ENCODE peak calls at places on chromosomes 4 and X, in five cellular contexts. M, B, O, S and A are unnamed samples.

GRCh38 chr4:10380695-10381094 is 76.5 kb downstream of the ZNF518B start:
- DNase-seq in B (no peak), M (no peak), O (no peak), S (no peak), A (no peak)

GRCh38 chrX:102840871-102841705 is 96.0 kb upstream of the RAB40AL start:
- DNase-seq in O (peak; percentile 80), S (no peak), B (peak; percentile 11), M (peak; percentile 22), A (peak; percentile 33)

GRCh38 chr4:20106926-20107325 is 144.8 kb upstream of the SLIT2 start:
- DNase-seq in B (no peak), M (no peak), O (no peak), S (no peak), A (no peak)

GRCh38 chr4:46844325-46844917 is 64.6 kb downstream of the COX7B2 start:
- DNase-seq in B (peak; percentile 83), M (peak; percentile 61), O (peak; percentile 63), S (peak; percentile 56), A (peak; percentile 73)

GRCh38 chr4:149896428-149896827 is 80.8 kb upstream of the IQCM start:
- DNase-seq in B (peak; percentile 52), O (peak; percentile 55), M (peak; percentile 72), S (no peak), A (peak; percentile 56)

GRCh38 chr4:44806076-44806475 is 79.7 kb upstream of the GNPDA2 start:
- DNase-seq in O (no peak), B (no peak), S (no peak), M (no peak), A (no peak)

GRCh38 chr4:80462537-80463207 is 127.1 kb downstream of the CFAP299 start:
- DNase-seq in S (no peak), O (no peak), B (no peak), M (peak; percentile 12), A (no peak)

GRCh38 chrX:53239474-53239873 is 14.5 kb upstream of the KDM5C start:
- DNase-seq in M (no peak), O (peak; percentile 29), B (no peak), S (no peak), A (no peak)

GRCh38 chrX:5876984-5877655 is 351.5 kb downstream of the NLGN4X start:
- DNase-seq in M (no peak), B (peak; percentile 68), O (peak; percentile 47), S (peak; percentile 2), A (peak; percentile 61)

GRCh38 chr4:1222938-1223690 is 25.8 kb downstream of the CTBP1 start:
- DNase-seq in O (no peak), M (no peak), B (no peak), S (no peak), A (no peak)

GRCh38 chr4:142528433-142528832 is 317.7 kb downstream of the INPP4B start:
- DNase-seq in B (no peak), S (no peak), O (no peak), M (no peak), A (no peak)

GRCh38 chrX:145751943-145752342 is 65.7 kb upstream of the SLITRK2 start:
- DNase-seq in B (no peak), M (peak; percentile 79), O (peak; percentile 49), S (no peak), A (no peak)

GRCh38 chr4:116386856-116387255 is 698.5 kb downstream of the TRAM1L1 start:
- DNase-seq in M (peak; percentile 5), S (no peak), O (no peak), B (no peak), A (no peak)

GRCh38 chr4:1711055-1711905 is 839 bp downstream of the SLBP start:
- DNase-seq in O (peak; percentile 5), M (peak; percentile 55), B (peak; percentile 71), S (no peak), A (peak; percentile 68)

GRCh38 chr4:123411514-123411913 is 14.9 kb downstream of the SPRY1 start:
- DNase-seq in M (no peak), B (no peak), O (no peak), S (no peak), A (no peak)

GRCh38 chrX:100687546-100687945 is 43.5 kb downstream of the SRPX2 start:
- DNase-seq in M (no peak), O (no peak), S (no peak), B (no peak), A (no peak)

GRCh38 chrX:48713847-48714246 is 17.3 kb downstream of the SUV39H1 start:
- DNase-seq in B (no peak), O (no peak), M (no peak), S (no peak), A (no peak)

GRCh38 chr4:188154668-188155423 is 15.6 kb downstream of the TRIML1 start:
- DNase-seq in S (no peak), B (no peak), O (no peak), M (no peak), A (no peak)

GRCh38 chrX:68978211-68978780 is 149.5 kb downstream of the EFNB1 start:
- DNase-seq in S (no peak), O (no peak), B (peak; percentile 43), M (peak; percentile 41), A (peak; percentile 60)

GRCh38 chr4:139316733-139317132 is 14.5 kb upstream of the NDUFC1 start:
- DNase-seq in S (no peak), B (no peak), M (no peak), O (no peak), A (no peak)

GRCh38 chr4:15543537-15544195 is 74.0 kb downstream of the CC2D2A start:
- DNase-seq in B (no peak), M (no peak), S (no peak), O (no peak), A (no peak)

GRCh38 chr4:39259571-39260330 is 77.4 kb downstream of the WDR19 start:
- DNase-seq in S (no peak), O (peak; percentile 11), M (peak; percentile 24), B (no peak), A (no peak)

GRCh38 chrX:41621236-41621651 is 67.5 kb upstream of the GPR34 start:
- DNase-seq in B (peak; percentile 61), M (no peak), S (no peak), O (peak; percentile 27), A (peak; percentile 10)

GRCh38 chrX:133638285-133638684 is 223.0 kb upstream of the GPC4 start:
- DNase-seq in B (no peak), M (peak; percentile 45), S (no peak), O (peak; percentile 96), A (no peak)

GRCh38 chr4:1578968-1579833 is 104.9 kb downstream of the FAM53A start:
- DNase-seq in O (peak; percentile 69), S (peak; percentile 56), M (peak; percentile 67), B (peak; percentile 82), A (peak; percentile 85)

GRCh38 chr4:167021545-167022155 is 212.6 kb downstream of the SPOCK3 start:
- DNase-seq in B (peak; percentile 83), O (peak; percentile 74), S (peak; percentile 75), M (peak; percentile 77), A (peak; percentile 80)

GRCh38 chrX:129642641-129643040 is 12.1 kb downstream of the APLN start:
- DNase-seq in M (peak; percentile 31), S (no peak), B (no peak), O (no peak), A (no peak)

GRCh38 chrX:143571521-143571920 is 54.2 kb upstream of the SPANXN3 start:
- DNase-seq in O (peak; percentile 27), B (no peak), S (no peak), M (no peak), A (no peak)

DNA sequence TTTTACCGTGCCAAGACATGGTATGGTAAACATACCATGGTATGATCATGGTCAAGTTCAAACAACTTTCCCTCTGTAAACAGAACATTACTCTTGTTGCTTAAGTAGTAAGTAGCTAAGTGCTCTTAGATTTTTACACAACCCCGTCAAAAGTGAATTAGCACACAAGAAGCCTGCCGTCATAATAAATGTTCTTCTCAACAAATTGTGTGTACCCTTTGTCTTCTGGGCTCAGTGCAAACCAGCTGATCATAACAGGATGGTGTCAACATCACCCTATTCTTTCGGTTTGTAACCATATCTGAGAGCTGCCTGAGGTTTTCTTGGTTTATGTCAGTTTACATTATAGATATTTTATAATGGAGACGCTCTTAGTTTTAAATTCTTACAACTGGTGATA is 28.8 kb downstream of the MSL3 start:
- DNase-seq in O (no peak), S (no peak), B (no peak), M (peak; percentile 33), A (no peak)
- H3K4me2 ChIP-seq in O (no peak overlapping the region), S (no peak overlapping the region), B (peak overlapping the region; percentile 30), M (peak overlapping the region; percentile 23), A (no peak overlapping the region)

DNA sequence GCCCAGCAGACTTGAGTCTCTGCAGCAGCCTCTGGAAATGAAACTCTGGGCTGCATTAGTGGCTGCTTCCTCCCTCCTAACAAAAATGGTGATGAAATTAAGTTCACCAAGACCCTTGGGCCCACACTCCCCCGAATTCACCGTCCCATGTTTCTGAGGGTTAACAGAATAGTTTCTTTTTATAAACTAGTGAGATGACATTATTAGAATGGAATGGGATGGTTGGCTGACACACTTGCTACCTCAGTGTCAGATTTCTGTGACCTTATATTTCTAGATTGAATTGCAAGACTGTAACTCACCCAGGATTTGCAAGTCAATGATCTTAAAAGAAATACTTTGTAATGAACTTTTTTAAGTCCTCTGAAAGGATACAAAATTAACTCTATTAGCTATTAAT is 127.1 kb downstream of the SHROOM3 start:
- DNase-seq in M (peak; percentile 77), O (peak; percentile 69), B (no peak), S (no peak), A (no peak)
- H3K4me3 ChIP-seq in M (no peak overlapping the region), O (peak overlapping the region; percentile 9), B (no peak overlapping the region), S (no peak overlapping the region), A (no peak overlapping the region)

GRCh38 chr4:74334636-74335035 is 26.4 kb downstream of the EPGN start:
- DNase-seq in B (no peak), S (no peak), M (no peak), O (no peak), A (no peak)
- H3K4me2 ChIP-seq in B (no peak overlapping the region), S (no peak overlapping the region), M (no peak overlapping the region), O (no peak overlapping the region), A (no peak overlapping the region)

DNA sequence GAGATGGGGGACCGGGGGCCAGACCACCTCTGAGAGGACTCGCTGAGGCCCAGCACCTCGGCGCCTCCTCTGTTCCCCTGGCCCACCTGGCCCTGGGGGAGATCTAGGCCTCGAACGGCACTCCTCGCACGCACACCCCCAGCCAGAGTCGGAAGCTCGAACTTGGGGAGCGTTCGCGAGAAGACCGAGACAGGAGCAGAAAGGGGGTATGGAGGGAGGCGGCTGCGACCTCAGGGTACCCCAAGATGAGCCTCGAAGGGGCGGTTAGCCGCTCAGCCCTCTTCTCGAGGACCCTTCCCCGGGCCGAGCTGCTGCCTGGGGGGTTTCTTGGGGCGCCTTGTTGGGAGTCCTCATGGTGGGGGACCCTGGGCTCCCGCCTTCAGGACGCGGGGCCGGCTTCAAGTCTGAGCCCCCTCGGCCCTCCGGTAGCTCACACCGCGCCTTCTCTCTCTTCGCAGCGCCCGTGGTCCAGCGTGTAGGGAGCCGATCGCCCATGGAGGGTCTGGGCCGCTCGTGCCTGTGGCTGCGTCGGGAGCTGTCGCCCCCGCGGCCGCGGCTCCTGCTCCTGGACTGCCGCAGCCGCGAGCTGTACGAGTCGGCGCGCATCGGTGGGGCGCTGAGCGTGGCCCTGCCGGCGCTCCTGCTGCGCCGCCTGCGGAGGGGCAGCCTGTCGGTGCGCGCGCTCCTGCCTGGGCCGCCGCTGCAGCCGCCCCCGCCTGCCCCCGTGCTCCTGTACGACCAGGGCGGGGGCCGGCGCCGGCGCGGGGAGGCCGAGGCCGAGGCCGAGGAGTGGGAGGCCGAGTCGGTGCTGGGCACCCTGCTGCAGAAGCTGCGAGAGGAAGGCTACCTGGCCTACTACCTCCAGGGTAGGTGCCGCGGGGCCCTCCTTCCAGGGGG is 706 bp downstream of the DUSP9 start:
- DNase-seq in O (no peak), S (no peak), M (no peak), B (no peak), A (peak; percentile 47)
- H3K4me3 ChIP-seq in O (peak overlapping the region; percentile 50), S (no peak overlapping the region), M (no peak overlapping the region), B (no peak overlapping the region), A (peak overlapping the region; percentile 17)